ENCODE peak calls at places on chromosomes 1 and 21, in eight cellular contexts. P is adrenal gland, M is RWPE1, K is heart right ventricle, T is pancreas, I is esophagus squamous epithelium, C is GM23338, D is right lobe of liver. G is an unnamed sample.

GRCh38 chr1:160910351-160910750 is 25.4 kb upstream of the ITLN1 start:
- DNase-seq in P (no peak), M (no peak), T (peak; percentile 47), K (no peak), I (no peak), C (no peak), D (no peak), G (no peak)

GRCh38 chr21:38768385-38769071 is 37.2 kb upstream of the ETS2 start:
- DNase-seq in I (no peak), D (no peak), K (no peak), P (no peak), C (no peak), M (peak; percentile 19), T (no peak), G (peak; percentile 34)

GRCh38 chr1:181640959-181641358 is 157.6 kb downstream of the CACNA1E start:
- DNase-seq in I (no peak), P (no peak), T (no peak), M (no peak), K (no peak), C (no peak), D (no peak), G (no peak)

GRCh38 chr1:1100296-1100695 is 15.6 kb downstream of the C1orf159 start:
- DNase-seq in M (no peak), K (no peak), C (no peak), I (no peak), T (no peak), P (no peak), D (no peak), G (no peak)

GRCh38 chr21:29114765-29115164 is 15.7 kb upstream of the MAP3K7CL start:
- DNase-seq in I (no peak), M (peak; percentile 77), T (no peak), C (peak; percentile 51), D (no peak), P (no peak), K (no peak), G (no peak)

GRCh38 chr1:69710484-69710883 is 142.8 kb downstream of the LRRC7 start:
- DNase-seq in K (no peak), T (no peak), C (no peak), I (no peak), P (no peak), D (no peak), M (no peak), G (no peak)

GRCh38 chr21:43609501-43610340 is 49.6 kb downstream of the HSF2BP start:
- DNase-seq in I (no peak), P (no peak), T (peak; percentile 41), D (peak; percentile 66), K (peak; percentile 45), M (peak; percentile 68), C (no peak), G (no peak)

GRCh38 chr1:71753746-71754145 is 528.6 kb downstream of the NEGR1 start:
- DNase-seq in P (no peak), M (no peak), I (no peak), C (peak; percentile 13), T (no peak), D (no peak), K (no peak), G (no peak)

GRCh38 chr1:219460561-219461511 is 152.1 kb downstream of the ZC3H11B start:
- DNase-seq in M (peak; percentile 78), I (no peak), K (no peak), P (no peak), C (no peak), D (no peak), T (no peak), G (peak; percentile 47)

GRCh38 chr1:205240569-205240968 is 12.8 kb downstream of the TMCC2 start:
- DNase-seq in D (no peak), T (no peak), K (no peak), C (no peak), I (no peak), M (no peak), P (no peak), G (no peak)

GRCh38 chr1:224211262-224211962 is 28.4 kb downstream of the DEGS1 start:
- DNase-seq in T (peak; percentile 38), I (no peak), M (peak; percentile 43), D (no peak), K (peak; percentile 6), C (no peak), P (peak; percentile 36), G (no peak)

GRCh38 chr1:156748670-156749428 is 2.6 kb downstream of the HDGF start:
- DNase-seq in P (peak; percentile 61), D (peak; percentile 57), M (no peak), K (peak; percentile 68), I (no peak), T (no peak), C (no peak), G (no peak)

GRCh38 chr21:41016472-41016871 is 151.5 kb upstream of the BACE2 start:
- DNase-seq in P (no peak), K (no peak), C (no peak), M (no peak), T (no peak), I (no peak), D (no peak), G (no peak)

GRCh38 chr1:226491093-226491850 is 57.3 kb upstream of the STUM start:
- DNase-seq in C (no peak), D (no peak), I (no peak), T (no peak), M (no peak), K (no peak), P (no peak), G (peak; percentile 3)

GRCh38 chr1:39695011-39695410 is 3.8 kb upstream of the HPCAL4 start:
- DNase-seq in C (peak; percentile 67), M (no peak), P (no peak), I (no peak), K (no peak), D (no peak), T (no peak), G (no peak)

GRCh38 chr1:203215573-203215972 is 13.9 kb downstream of the CHIT1 start:
- DNase-seq in T (no peak), M (no peak), K (no peak), P (no peak), C (peak; percentile 22), I (no peak), D (no peak), G (no peak)

GRCh38 chr1:208837242-208837641 is 593.1 kb upstream of the PLXNA2 start:
- DNase-seq in M (no peak), P (no peak), T (no peak), I (no peak), K (no peak), D (no peak), C (no peak), G (no peak)

GRCh38 chr1:172286629-172287076 is 133.8 kb upstream of the C1orf105 start:
- DNase-seq in I (no peak), K (no peak), C (no peak), M (no peak), T (no peak), D (no peak), P (peak; percentile 77), G (no peak)
- TF ChIP-seq CTCF in I (no peak), K (no peak), C (no peak), M (no peak), T (no peak), D (no peak), P (no peak), G (no peak)

GRCh38 chr1:109112652-109113285 is 1.1 kb upstream of the ELAPOR1 start:
- DNase-seq in I (peak; percentile 40), T (peak; percentile 86), M (peak; percentile 83), D (peak; percentile 92), C (peak; percentile 99), K (peak; percentile 93), P (peak; percentile 93), G (peak; percentile 81)
- TF ChIP-seq CTCF in I (peak; percentile 98), T (peak; percentile 98), M (peak; percentile 82), D (peak; percentile 99), C (peak; percentile 98), K (peak; percentile 98), P (peak; percentile 91), G (peak; percentile 94)

GRCh38 chr1:43993206-43993914 is 2.0 kb downstream of the CCDC24 start:
- DNase-seq in D (no peak), I (no peak), C (no peak), P (no peak), M (no peak), K (no peak), T (no peak), G (no peak)

GRCh38 chr1:43996733-43997115 is 5.3 kb downstream of the CCDC24 start:
- DNase-seq in P (no peak), T (no peak), K (no peak), D (no peak), M (no peak), C (no peak), I (no peak), G (no peak)

GRCh38 chr1:43994071-43994470 is 2.7 kb downstream of the CCDC24 start:
- DNase-seq in P (no peak), D (no peak), M (no peak), I (no peak), K (no peak), T (no peak), C (no peak), G (no peak)

GRCh38 chr1:43995984-43996732 is 4.8 kb downstream of the CCDC24 start:
- DNase-seq in C (no peak), I (no peak), D (no peak), T (no peak), P (no peak), K (no peak), M (no peak), G (no peak)

GRCh38 chr1:43994794-43995790 is 3.7 kb downstream of the CCDC24 start:
- DNase-seq in P (no peak), C (peak; percentile 87), D (no peak), T (no peak), I (no peak), K (no peak), M (no peak), G (peak; percentile 55)
- TF ChIP-seq CTCF in P (no peak), C (peak; percentile 85), D (no peak), T (no peak), I (no peak), K (peak; percentile 28), M (no peak), G (peak; percentile 27)

DNA sequence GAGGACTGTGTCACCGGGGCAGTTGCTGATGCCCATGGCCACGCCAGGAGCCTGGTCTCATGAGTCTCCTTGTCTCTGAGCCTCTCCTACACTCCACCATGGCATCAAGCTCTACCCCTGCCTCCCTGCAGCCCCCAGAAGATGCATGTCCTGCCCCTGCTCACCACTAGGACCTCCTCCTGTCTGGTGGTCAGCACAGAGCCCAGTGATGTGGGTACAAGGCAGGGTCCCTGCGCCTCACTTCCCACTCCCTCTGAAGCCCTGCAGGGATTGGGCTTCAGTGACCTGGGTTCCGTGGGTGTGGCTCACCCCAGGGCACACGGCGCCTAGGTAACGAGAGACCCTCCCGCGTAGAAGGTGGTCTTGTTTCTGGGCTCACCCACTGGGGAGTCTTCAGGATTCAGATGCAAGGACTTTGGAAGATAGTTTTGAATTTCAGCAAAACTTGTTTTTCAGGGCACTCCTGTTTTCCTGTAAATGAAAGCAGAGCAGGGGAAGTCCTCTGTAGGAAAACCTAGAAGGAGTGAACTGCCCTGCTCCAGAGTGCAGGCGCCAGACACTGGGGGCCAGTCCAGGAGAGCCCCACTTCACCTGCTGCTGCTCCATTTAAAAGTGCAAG is 2.8 kb downstream of the COL18A1 start:
- DNase-seq in D (peak; percentile 13), C (no peak), K (no peak), M (no peak), T (no peak), I (no peak), P (peak; percentile 7), G (no peak)
- TF ChIP-seq CTCF in D (no peak), C (no peak), K (no peak), M (no peak), T (no peak), I (no peak), P (no peak), G (no peak)

G was measured in GM10248.